ENCODE peak calls at places on chromosomes 5 and 9, in five cellular contexts. L is psoas muscle, C is cardiac muscle cell, Z is body of pancreas, R is thoracic aorta. Y is an unnamed sample. For H3K36me3, the result is how much of the 10 kb centered on the place peaks cover.

GRCh38 chr5:62029303-62029702 is 276.7 kb upstream of the KIF2A start:
- DNase-seq in C (no peak), R (no peak), L (no peak), Z (no peak), Y (no peak)

GRCh38 chr5:158943057-158943456 is 156.7 kb downstream of the EBF1 start:
- DNase-seq in L (peak), Z (no peak), C (no peak), R (no peak), Y (peak)

GRCh38 chr5:122400961-122401360 is 88.9 kb downstream of the SNCAIP start:
- DNase-seq in Z (no peak), L (no peak), C (no peak), R (no peak), Y (no peak)

GRCh38 chr5:15904894-15905805 is 274.4 kb downstream of the MARCHF11 start:
- DNase-seq in C (no peak), Z (no peak), R (no peak), L (no peak), Y (no peak)

GRCh38 chr9:28539432-28539831 is 966.2 kb upstream of the C9orf72 start:
- DNase-seq in Z (no peak), L (no peak), C (no peak), R (no peak), Y (no peak)

GRCh38 chr5:40453689-40454088 is 226.0 kb upstream of the PTGER4 start:
- DNase-seq in C (no peak), R (no peak), L (no peak), Z (no peak), Y (no peak)

GRCh38 chr5:161676109-161676508 is 9.4 kb upstream of the GABRA6 start:
- DNase-seq in C (peak), R (no peak), Z (no peak), L (no peak), Y (no peak)

GRCh38 chr5:100779669-100780375 is 123.3 kb downstream of the ST8SIA4 start:
- DNase-seq in C (no peak), R (no peak), Z (no peak), L (no peak), Y (no peak)

GRCh38 chr5:90095292-90096060 is 314.1 kb downstream of the CETN3 start:
- DNase-seq in Z (no peak), L (no peak), C (no peak), R (no peak), Y (no peak)

GRCh38 chr9:121567142-121568100 is 67.8 kb upstream of the GGTA1 start:
- DNase-seq in R (no peak), Z (peak), L (peak), C (peak), Y (no peak)

GRCh38 chr5:348726-349125 is 27.2 kb downstream of the AHRR start:
- DNase-seq in L (no peak), Z (no peak), C (no peak), R (no peak), Y (no peak)

GRCh38 chr5:56908942-56909293 is 478 bp upstream of the SETD9 start:
- DNase-seq in Z (no peak), C (no peak), R (peak), L (no peak), Y (no peak)

GRCh38 chr5:111512026-111512405 is 319 bp downstream of the STARD4 start:
- DNase-seq in C (peak), Z (no peak), R (peak), L (no peak), Y (no peak)

GRCh38 chr9:122897969-122898368 is 7.2 kb downstream of the RC3H2 start:
- DNase-seq in C (no peak), R (no peak), L (no peak), Z (no peak), Y (no peak)

GRCh38 chr9:137000177-137000930 is 4.0 kb upstream of the CLIC3 start:
- DNase-seq in Z (no peak), R (no peak), L (no peak), C (no peak), Y (peak)

GRCh38 chr9:16138961-16139441 is 586.2 kb downstream of the CCDC171 start:
- DNase-seq in C (no peak), Z (no peak), R (peak), L (peak), Y (no peak)

GRCh38 chr9:98381311-98382103 is 126.1 kb upstream of the TBC1D2 start:
- DNase-seq in C (no peak), R (no peak), Z (no peak), L (no peak), Y (no peak)

GRCh38 chr5:67032921-67033664 is 163.5 kb downstream of the CD180 start:
- DNase-seq in C (no peak), Z (no peak), R (no peak), L (no peak), Y (no peak)

GRCh38 chr9:76379494-76379893 is 14.7 kb downstream of the RFK start:
- DNase-seq in Z (peak), L (no peak), R (no peak), C (no peak), Y (no peak)

GRCh38 chr5:67050125-67050524 is 146.5 kb downstream of the CD180 start:
- DNase-seq in Z (no peak), C (no peak), L (no peak), R (no peak), Y (no peak)

GRCh38 chr9:133403766-133404439 is 13.9 kb downstream of the REXO4 start:
- DNase-seq in Z (peak), C (no peak), R (no peak), L (peak), Y (no peak)

GRCh38 chr5:155303134-155303533 is 289.6 kb downstream of the KIF4B start:
- DNase-seq in C (no peak), L (no peak), R (no peak), Z (no peak), Y (no peak)

GRCh38 chr5:171914939-171915338 is 91.5 kb downstream of the FBXW11 start:
- DNase-seq in Z (no peak), L (no peak), R (no peak), C (no peak), Y (no peak)

GRCh38 chr5:157025093-157025698 is 33.7 kb downstream of the HAVCR1 start:
- DNase-seq in C (no peak), R (no peak), Z (no peak), L (no peak), Y (no peak)

GRCh38 chr9:27162045-27162444 is 53.0 kb downstream of the TEK start:
- DNase-seq in Z (no peak), L (no peak), R (no peak), C (no peak), Y (peak)

GRCh38 chr5:173378727-173379126 is 50.5 kb upstream of the STC2 start:
- DNase-seq in C (no peak), R (no peak), Z (no peak), L (no peak), Y (no peak)

GRCh38 chr9:131019387-131020239 is 10.6 kb downstream of the LAMC3 start:
- DNase-seq in C (no peak), L (peak), Z (no peak), R (no peak), Y (peak)

GRCh38 chr5:159746707-159747106 is 169.6 kb upstream of the ADRA1B start:
- DNase-seq in R (no peak), L (no peak), C (no peak), Z (no peak), Y (no peak)

GRCh38 chr9:128887914-128888350 is 6.0 kb downstream of the LRRC8A start:
- DNase-seq in R (no peak), C (no peak), L (no peak), Z (no peak), Y (no peak)

GRCh38 chr5:58261605-58262004 is 198.3 kb downstream of the PLK2 start:
- DNase-seq in C (no peak), Z (no peak), L (no peak), R (no peak), Y (no peak)

GRCh38 chr5:141412853-141413539 is at the start of gene PCDHGA10:
- DNase-seq in Z (peak), C (peak), R (no peak), L (peak), Y (no peak)

GRCh38 chr5:114838937-114839336 is 330.8 kb downstream of the TRIM36 start:
- DNase-seq in R (no peak), L (no peak), Z (no peak), C (no peak), Y (no peak)

GRCh38 chr5:123088031-123088805 is 823 bp upstream of the PRDM6 start:
- DNase-seq in R (no peak), L (no peak), C (no peak), Z (no peak), Y (no peak)

GRCh38 chr5:158725223-158725825 is 374.4 kb downstream of the EBF1 start:
- DNase-seq in R (no peak), C (no peak), L (no peak), Z (no peak), Y (no peak)

GRCh38 chr9:121628401-121628800 is 23.0 kb upstream of the DAB2IP start:
- DNase-seq in R (no peak), Z (no peak), L (no peak), C (no peak), Y (no peak)

DNA sequence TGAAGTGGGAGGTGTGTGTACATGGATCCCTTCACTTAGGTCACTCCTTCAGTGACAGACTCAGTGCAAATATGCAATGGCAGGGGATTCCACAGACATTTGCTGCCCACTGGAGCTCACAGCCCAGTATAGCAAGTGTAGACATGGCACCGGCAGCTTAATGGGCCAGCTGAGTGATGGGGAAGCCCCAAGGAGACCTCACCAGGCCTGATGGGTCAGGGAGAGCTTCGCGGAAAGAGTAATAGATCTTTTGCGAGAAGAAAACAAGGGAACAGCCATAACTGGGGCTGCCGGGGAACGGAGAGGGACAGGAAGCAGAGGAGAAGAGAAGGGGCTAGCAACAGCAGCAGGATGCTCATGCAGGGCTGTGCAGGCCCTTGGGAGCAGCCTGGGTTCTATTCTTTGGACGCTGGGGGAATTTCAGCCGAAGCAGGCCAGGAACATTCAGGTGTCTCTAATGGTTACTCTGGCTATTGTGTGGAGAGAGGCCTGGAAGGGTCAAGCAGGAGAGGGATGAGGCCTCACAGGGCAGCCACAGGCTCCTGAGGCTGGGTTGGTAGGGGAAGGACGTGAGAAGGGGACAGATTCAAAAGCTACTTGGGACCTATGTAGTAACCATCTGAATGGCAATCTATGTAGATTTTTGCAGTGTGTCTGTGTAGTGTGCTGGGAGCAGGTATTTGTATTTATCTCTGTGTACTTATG is 27.0 kb downstream of the TCF7 start:
- DNase-seq in C (no peak), L (peak), R (no peak), Z (peak), Y (no peak)
- TF ChIP-seq CTCF in C (peak), L (no peak), R (no peak), Z (no peak), Y (peak)

GRCh38 chr5:116652903-116653302 is 78.3 kb upstream of the SEMA6A start:
- DNase-seq in Z (no peak), R (no peak), C (no peak), L (no peak), Y (no peak)
- H3K4me3 ChIP-seq in Z (no peak), R (no peak), C (no peak), L (no peak), Y (no peak)

GRCh38 chr5:55406292-55406691 is 98.5 kb downstream of the MTREX start:
- DNase-seq in L (no peak), Z (no peak), R (no peak), C (no peak), Y (no peak)

GRCh38 chr5:55407984-55408383 is 100.2 kb downstream of the MTREX start:
- DNase-seq in L (no peak), R (no peak), C (no peak), Z (no peak), Y (no peak)

GRCh38 chr5:55407059-55407684 is 99.4 kb downstream of the MTREX start:
- DNase-seq in Z (peak), L (no peak), C (peak), R (no peak), Y (no peak)

DNA sequence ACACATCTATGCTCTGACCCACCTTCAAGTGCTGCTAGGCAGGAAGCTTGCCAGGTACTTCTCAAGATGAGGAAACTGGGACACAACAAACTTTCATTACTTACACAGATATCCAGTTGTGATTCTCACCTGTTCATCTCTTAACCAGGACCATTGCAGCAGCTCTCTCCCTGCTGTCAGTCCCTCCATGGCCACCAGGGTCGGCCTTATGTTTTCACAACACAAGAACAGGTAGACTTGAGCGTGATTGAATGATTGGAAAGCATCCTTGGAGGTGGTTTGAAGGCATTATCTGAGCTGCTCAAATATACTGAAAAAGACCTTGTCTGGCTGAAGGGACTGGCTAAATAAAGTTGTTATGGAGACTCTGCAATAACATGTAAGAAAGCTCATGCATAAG is 94.4 kb downstream of the MTREX start:
- DNase-seq in R (no peak), C (no peak), L (no peak), Z (no peak), Y (no peak)
- H3K36me3 ChIP-seq in R (under half), C (under half), L (under half), Z (under half), Y (under half)

DNA sequence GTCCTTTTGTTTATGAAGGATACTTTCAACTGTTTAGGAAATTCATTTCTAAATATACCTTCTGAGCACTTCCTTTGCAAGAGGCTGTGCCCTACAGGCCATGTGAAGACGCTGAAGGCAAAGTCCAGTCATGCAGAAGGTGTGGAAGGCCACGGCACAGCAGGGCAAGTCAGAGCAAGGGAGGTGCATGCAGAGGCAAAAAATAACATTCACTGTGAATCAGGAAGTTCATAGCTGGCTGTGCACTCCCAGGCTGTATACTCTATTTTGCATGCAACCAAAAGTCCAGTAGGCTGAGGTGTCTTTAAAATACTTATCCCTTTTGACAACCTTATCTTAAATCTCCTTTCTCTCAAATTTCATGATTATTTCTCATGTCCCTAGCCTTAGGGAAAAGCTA is 50.3 kb downstream of the GNAQ start:
- DNase-seq in C (peak), L (no peak), Z (peak), R (no peak), Y (no peak)
- TF ChIP-seq CTCF in C (no peak), L (no peak), Z (no peak), R (no peak), Y (peak)

GRCh38 chr9:117414906-117415583 is at the start of gene ASTN2:
- DNase-seq in C (peak), L (peak), R (no peak), Z (peak), Y (no peak)

GRCh38 chr9:117414220-117414905 is 494 bp downstream of the ASTN2 start:
- DNase-seq in C (peak), L (peak), Z (peak), R (no peak), Y (no peak)

GRCh38 chr9:117413346-117414219 is 1.3 kb downstream of the ASTN2 start:
- DNase-seq in Z (peak), L (no peak), R (no peak), C (peak), Y (no peak)

GRCh38 chr9:117416856-117417255 is 2.0 kb upstream of the ASTN2 start:
- DNase-seq in C (no peak), Z (no peak), L (no peak), R (no peak), Y (no peak)

GRCh38 chr9:117415584-117415937 is 704 bp upstream of the ASTN2 start:
- DNase-seq in Z (no peak), R (no peak), L (no peak), C (peak), Y (no peak)
- H3K4me3 ChIP-seq in Z (no peak), R (peak), L (no peak), C (no peak), Y (no peak)

Y was measured in BJ.